ENCODE peak calls at places on chromosomes 12 and 14, in ten cellular contexts. E is activated CD4-positive, CD25-positive, alpha-beta regulatory T cell; W is activated T-helper 1 cell treated with anti-CD3 and anti-CD28 coated beads, Interleukin-2, amount 50 U/mL, for 16 hours; Q is GM12891; P is frontal cortex; K is nucleus accumbens; G is NCI-H1436; L is stimulated activated effector memory CD8-positive, alpha-beta T cell treated with anti-CD3 and anti-CD28 coated beads, Interleukin-12 subunit alpha, Interleukin-12 subunit beta, amount 100 ng/mL, for 72 hours; U is NCI-H1694 treated with DMSO at 0.1 percent for 48 hours; R is mucosa of descending colon. Y is an unnamed sample.

GRCh38 chr14:102187044-102187443 is 47.3 kb downstream of the WDR20 start:
- DNase-seq in R (no peak), P (no peak), E (no peak), Q (no peak), G (no peak), L (no peak), W (no peak), U (no peak), K (no peak), Y (no peak)

GRCh38 chr12:43758247-43758727 is 303 bp downstream of the PUS7L start:
- DNase-seq in E (no peak), P (peak), W (no peak), K (peak), R (peak), Q (peak), G (no peak), L (peak), U (no peak), Y (no peak)

GRCh38 chr14:32574269-32574668 is 245.2 kb downstream of the AKAP6 start:
- DNase-seq in Q (no peak), U (no peak), P (no peak), R (no peak), K (no peak), L (no peak), G (no peak), E (no peak), W (no peak), Y (no peak)

GRCh38 chr12:120167529-120168095 is 26.9 kb downstream of the GCN1 start:
- DNase-seq in U (no peak), Q (no peak), W (no peak), R (no peak), P (no peak), L (no peak), G (peak), E (no peak), K (no peak), Y (no peak)

GRCh38 chr12:94754653-94755052 is 104.3 kb upstream of the TMCC3 start:
- DNase-seq in K (no peak), Q (no peak), P (no peak), R (no peak), W (no peak), G (no peak), L (no peak), U (no peak), E (no peak), Y (no peak)

GRCh38 chr14:105023791-105024480 is 3.1 kb upstream of the CDCA4 start:
- DNase-seq in W (no peak), Q (no peak), P (no peak), U (no peak), G (no peak), L (no peak), K (no peak), E (no peak), R (no peak), Y (no peak)

GRCh38 chr12:95402096-95402495 is 71.9 kb upstream of the METAP2 start:
- DNase-seq in P (no peak), Q (no peak), R (no peak), E (no peak), K (no peak), U (no peak), L (no peak), W (no peak), G (no peak), Y (no peak)

GRCh38 chr12:77152623-77153193 is 87.3 kb upstream of the E2F7 start:
- DNase-seq in Q (no peak), K (no peak), L (no peak), R (no peak), E (no peak), G (no peak), U (peak), P (no peak), W (no peak), Y (no peak)

GRCh38 chr12:130014485-130014807 is 110.6 kb upstream of the TMEM132D start:
- DNase-seq in P (no peak), G (no peak), K (peak), R (no peak), L (no peak), E (no peak), Q (no peak), W (no peak), U (no peak), Y (no peak)

GRCh38 chr14:94132285-94132887 is 3.0 kb upstream of the IFI27L2 start:
- DNase-seq in E (peak), P (no peak), G (peak), K (peak), Q (no peak), U (peak), L (peak), W (no peak), R (no peak), Y (peak)